ENCODE peak calls at places on chromosomes 12 and 14, in four cellular contexts. Z, U, B and E are unnamed samples.

GRCh38 chr12:46300906-46301305 is 32.1 kb upstream of the SLC38A1 start:
- DNase-seq in Z (no peak), B (peak; percentile 20), U (no peak), E (no peak)

GRCh38 chr12:31016057-31016456 is 57.6 kb upstream of the DDX11 start:
- DNase-seq in B (no peak), U (no peak), Z (no peak), E (no peak)

GRCh38 chr14:102875652-102876051 is 46.8 kb upstream of the AMN start:
- DNase-seq in Z (no peak), U (no peak), B (no peak), E (no peak)

GRCh38 chr14:90575781-90576180 is 179.0 kb downstream of the CALM1 start:
- DNase-seq in Z (no peak), U (no peak), B (no peak), E (no peak)

GRCh38 chr14:84541008-84541407 is 988.9 kb upstream of the FLRT2 start:
- DNase-seq in B (no peak), U (no peak), Z (no peak), E (no peak)

GRCh38 chr12:115871714-115872113 is 405.8 kb downstream of the MED13L start:
- DNase-seq in U (peak; percentile 61), B (no peak), Z (peak; percentile 71), E (peak; percentile 1)

GRCh38 chr12:110330544-110330943 is 49.5 kb downstream of the ATP2A2 start:
- DNase-seq in U (no peak), B (no peak), Z (no peak), E (no peak)

GRCh38 chr12:109910969-109911348 is 10.9 kb downstream of the TCHP start:
- DNase-seq in U (peak; percentile 85), B (no peak), Z (peak; percentile 77), E (no peak)

GRCh38 chr12:57434517-57435223 is at the start of gene INHBC:
- DNase-seq in Z (no peak), U (no peak), B (no peak), E (no peak)

GRCh38 chr12:59396519-59396918 is 199.3 kb upstream of the SLC16A7 start:
- DNase-seq in Z (no peak), B (no peak), U (no peak), E (no peak)

GRCh38 chr12:68462799-68463198 is 130.6 kb upstream of the MDM1 start:
- DNase-seq in Z (no peak), U (no peak), B (peak; percentile 69), E (no peak)

GRCh38 chr12:70982991-70983390 is 62.5 kb upstream of the PTPRR start:
- DNase-seq in Z (peak; percentile 4), U (no peak), B (no peak), E (no peak)

GRCh38 chr12:114976959-114977358 is 293.0 kb upstream of the TBX3 start:
- DNase-seq in B (no peak), Z (no peak), U (no peak), E (no peak)

GRCh38 chr12:48966177-48966890 is 5.2 kb downstream of the WNT10B start:
- DNase-seq in Z (no peak), U (no peak), B (peak; percentile 73), E (no peak)

GRCh38 chr12:48968004-48968403 is 3.5 kb downstream of the WNT10B start:
- DNase-seq in Z (no peak), B (no peak), U (no peak), E (no peak)

GRCh38 chr12:48969847-48970701 is 1.5 kb downstream of the WNT10B start:
- DNase-seq in U (no peak), Z (peak; percentile 72), B (no peak), E (no peak)

GRCh38 chr12:48969160-48969771 is 2.3 kb downstream of the WNT10B start:
- DNase-seq in U (no peak), B (no peak), Z (no peak), E (no peak)

DNA sequence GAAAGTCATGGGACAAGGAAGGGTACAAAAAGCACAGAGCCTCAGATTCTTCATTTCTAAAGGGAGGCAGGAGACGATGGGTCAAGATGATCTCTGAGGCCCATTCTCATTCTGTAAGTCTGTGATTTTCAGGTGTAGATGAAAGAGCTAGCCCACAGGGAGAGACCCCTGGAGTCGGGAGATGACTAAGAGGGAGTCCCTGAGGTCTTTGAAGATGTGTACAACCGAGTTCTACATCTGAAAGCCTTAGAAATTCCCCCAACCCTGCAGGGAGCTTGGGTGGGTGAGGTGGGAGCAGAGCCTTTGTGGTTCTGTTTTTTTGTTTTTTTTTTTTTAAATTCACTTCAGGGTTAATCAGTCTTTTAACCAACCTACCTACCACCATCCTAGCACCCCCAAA is 3.1 kb downstream of the WNT10B start:
- DNase-seq in Z (no peak), U (no peak), B (no peak), E (no peak)
- H3K4me3 ChIP-seq in Z (no peak overlapping the region), U (no peak overlapping the region), B (no peak overlapping the region), E (no peak overlapping the region)

GRCh38 chr14:30550335-30550734 is 8.6 kb upstream of the G2E3 start:
- DNase-seq in Z (no peak), B (no peak), U (no peak), E (no peak)
- H3K4me3 ChIP-seq in Z (no peak overlapping the region), B (no peak overlapping the region), U (no peak overlapping the region), E (no peak overlapping the region)

GRCh38 chr12:22333751-22334695 is 484 bp downstream of the ST8SIA1 start:
- DNase-seq in B (no peak), U (peak; percentile 10), Z (peak; percentile 41), E (no peak)

GRCh38 chr12:22333186-22333745 is 1.2 kb downstream of the ST8SIA1 start:
- DNase-seq in U (no peak), B (no peak), Z (no peak), E (no peak)

GRCh38 chr12:22334696-22335290 is at the start of gene ST8SIA1:
- DNase-seq in Z (peak; percentile 73), B (peak; percentile 40), U (peak; percentile 44), E (no peak)

GRCh38 chr12:22332191-22332590 is 2.3 kb downstream of the ST8SIA1 start:
- DNase-seq in B (no peak), Z (no peak), U (no peak), E (no peak)
- H3K4me3 ChIP-seq in B (no peak overlapping the region), Z (no peak overlapping the region), U (no peak overlapping the region), E (no peak overlapping the region)

GRCh38 chr12:32504626-32505025 is 105.3 kb downstream of the FGD4 start:
- DNase-seq in U (no peak), B (no peak), Z (no peak), E (no peak)

GRCh38 chr12:32499048-32499447 is 99.7 kb downstream of the FGD4 start:
- DNase-seq in Z (no peak), B (no peak), U (peak; percentile 9), E (no peak)

GRCh38 chr12:32505067-32505466 is 105.7 kb downstream of the FGD4 start:
- DNase-seq in B (no peak), Z (no peak), U (no peak), E (no peak)

GRCh38 chr12:32502693-32503510 is 103.5 kb downstream of the FGD4 start:
- DNase-seq in U (no peak), Z (peak; percentile 20), B (no peak), E (no peak)

DNA sequence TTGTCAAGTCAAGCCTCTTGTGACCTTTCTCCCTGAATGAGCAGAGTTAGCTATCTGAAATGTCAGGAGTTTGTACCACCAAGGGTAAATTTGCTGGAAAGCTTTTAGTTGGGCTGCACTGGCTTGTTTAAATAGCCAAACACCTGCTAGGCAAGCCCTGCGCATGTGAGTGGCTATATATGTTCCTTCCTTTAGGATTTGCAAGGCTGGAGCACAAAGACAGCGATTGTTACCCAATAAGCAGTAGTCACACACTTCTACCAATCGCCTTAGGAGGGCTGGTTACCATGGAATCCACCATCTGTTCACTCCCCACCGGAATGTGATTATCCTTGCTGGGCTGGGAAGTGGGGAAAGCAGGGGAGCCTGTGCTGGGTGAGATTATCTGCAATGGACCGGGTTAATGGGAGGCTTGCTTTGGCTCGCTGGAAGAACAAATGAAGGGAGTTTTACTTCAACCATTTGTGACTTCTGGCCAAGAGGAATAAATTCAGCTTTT is 102.5 kb downstream of the FGD4 start:
- DNase-seq in U (peak; percentile 93), Z (peak; percentile 98), B (peak; percentile 49), E (no peak)
- H3K4me3 ChIP-seq in U (peak overlapping the region; percentile 39), Z (peak overlapping the region; percentile 61), B (peak overlapping the region; percentile 11), E (no peak overlapping the region)